ENCODE peak calls at places on chromosomes 7 and 10, in ten cellular contexts. D, H, K, R, E, A, L, T, I and U are unnamed samples.

GRCh38 chr10:5117021-5117420 is 22.8 kb downstream of the AKR1C3 start:
- DNase-seq in A (no peak), T (no peak), D (no peak), L (no peak), R (no peak), E (no peak), H (no peak), K (no peak), I (no peak), U (peak; percentile 34)

GRCh38 chr10:94890264-94891022 is 48.0 kb upstream of the CYP2C9 start:
- DNase-seq in I (no peak), H (no peak), D (no peak), R (no peak), L (no peak), K (no peak), E (no peak), T (no peak), A (no peak), U (no peak)

GRCh38 chr7:41257660-41258059 is 445.2 kb downstream of the INHBA start:
- DNase-seq in H (no peak), A (no peak), R (no peak), I (no peak), E (no peak), D (no peak), L (no peak), K (no peak), T (no peak), U (no peak)

GRCh38 chr10:88318803-88319202 is 264.3 kb downstream of the RNLS start:
- DNase-seq in I (no peak), R (no peak), L (no peak), E (no peak), A (peak; percentile 4), T (no peak), H (peak; percentile 23), D (no peak), K (no peak), U (no peak)

GRCh38 chr10:4018054-4018511 is 233.1 kb upstream of the KLF6 start:
- DNase-seq in H (no peak), A (no peak), E (no peak), L (no peak), D (no peak), I (peak; percentile 9), K (no peak), T (no peak), R (no peak), U (no peak)

GRCh38 chr10:33506838-33507661 is 172.6 kb upstream of the NRP1 start:
- DNase-seq in H (no peak), R (no peak), D (no peak), K (no peak), I (no peak), T (no peak), A (no peak), E (no peak), L (no peak), U (peak; percentile 60)

GRCh38 chr10:7251696-7252465 is 159.0 kb downstream of the SFMBT2 start:
- DNase-seq in H (no peak), L (no peak), I (no peak), D (no peak), A (no peak), R (no peak), K (no peak), E (no peak), T (peak; percentile 27), U (no peak)

GRCh38 chr10:34666008-34666700 is 148.9 kb downstream of the PARD3 start:
- DNase-seq in A (no peak), E (no peak), T (peak; percentile 92), H (no peak), D (peak; percentile 91), R (no peak), I (no peak), K (peak; percentile 32), L (peak; percentile 58), U (peak; percentile 83)

GRCh38 chr10:58743466-58744115 is 230.9 kb downstream of the BICC1 start:
- DNase-seq in A (no peak), D (peak; percentile 65), T (peak; percentile 7), H (no peak), I (no peak), R (no peak), L (no peak), E (no peak), K (no peak), U (no peak)

GRCh38 chr10:64082083-64082482 is 560.9 kb downstream of the REEP3 start:
- DNase-seq in L (no peak), E (no peak), T (no peak), H (no peak), D (no peak), R (no peak), A (no peak), K (no peak), I (no peak), U (no peak)

GRCh38 chr10:110947061-110947595 is 27.7 kb downstream of the SHOC2 start:
- DNase-seq in T (peak; percentile 43), R (no peak), E (no peak), D (peak; percentile 26), H (no peak), L (no peak), I (no peak), A (no peak), K (no peak), U (no peak)

GRCh38 chr7:12635830-12636229 is 51.6 kb upstream of the ARL4A start:
- DNase-seq in I (no peak), D (no peak), H (peak; percentile 36), K (no peak), R (no peak), L (no peak), T (peak; percentile 28), A (peak; percentile 38), E (no peak), U (no peak)

GRCh38 chr7:14902589-14902963 is at the start of gene DGKB:
- DNase-seq in T (peak; percentile 44), K (no peak), I (no peak), L (no peak), H (no peak), A (no peak), E (no peak), D (peak; percentile 57), R (no peak), U (peak; percentile 41)

GRCh38 chr10:105328441-105328840 is 687.4 kb downstream of the SORCS3 start:
- DNase-seq in E (no peak), A (no peak), D (peak; percentile 41), R (no peak), T (no peak), K (no peak), I (no peak), L (no peak), H (no peak), U (no peak)

GRCh38 chr10:114719311-114719710 is 61.2 kb upstream of the ABLIM1 start:
- DNase-seq in R (peak; percentile 56), L (no peak), I (no peak), H (no peak), E (no peak), D (no peak), K (no peak), A (no peak), T (no peak), U (no peak)

GRCh38 chr7:95482398-95482797 is 3.3 kb upstream of the ASB4 start:
- DNase-seq in E (no peak), A (no peak), K (peak; percentile 65), T (no peak), D (no peak), H (no peak), I (no peak), R (no peak), L (no peak), U (no peak)